ENCODE peak calls at places on chromosomes 12 and 14, in five cellular contexts. One of them, this sample, is unnamed.

GRCh38 chr12:50723870-50724269 is 40.0 kb upstream of the ATF1 start:
- DNase-seq in natural killer cell: no peak
- DNase-seq in fibroblast of mammary gland: no peak
- DNase-seq in GM10248: no peak
- DNase-seq in mesothelial cell of epicardium: no peak
- DNase-seq in this sample: no peak

GRCh38 chr12:111367661-111368221 is 1.2 kb downstream of the PHETA1 start:
- DNase-seq in fibroblast of mammary gland: peak; percentile 27
- DNase-seq in GM10248: no peak
- DNase-seq in mesothelial cell of epicardium: no peak
- DNase-seq in natural killer cell: no peak
- DNase-seq in this sample: no peak

GRCh38 chr12:55372521-55372920 is 9.7 kb downstream of the OR6C75 start:
- DNase-seq in natural killer cell: no peak
- DNase-seq in GM10248: no peak
- DNase-seq in fibroblast of mammary gland: no peak
- DNase-seq in mesothelial cell of epicardium: no peak
- DNase-seq in this sample: no peak

GRCh38 chr12:41663487-41664258 is 475.6 kb downstream of the PDZRN4 start:
- DNase-seq in GM10248: no peak
- DNase-seq in mesothelial cell of epicardium: no peak
- DNase-seq in natural killer cell: no peak
- DNase-seq in fibroblast of mammary gland: peak; percentile 19
- DNase-seq in this sample: no peak

GRCh38 chr14:23025181-23025788 is 9.4 kb downstream of the PSMB5 start:
- DNase-seq in GM10248: no peak
- DNase-seq in fibroblast of mammary gland: no peak
- DNase-seq in mesothelial cell of epicardium: no peak
- DNase-seq in natural killer cell: no peak
- DNase-seq in this sample: no peak

GRCh38 chr14:23071975-23072539 is 14.7 kb upstream of the CDH24 start:
- DNase-seq in natural killer cell: no peak
- DNase-seq in GM10248: no peak
- DNase-seq in mesothelial cell of epicardium: no peak
- DNase-seq in fibroblast of mammary gland: no peak
- DNase-seq in this sample: no peak

GRCh38 chr12:14885718-14886201 is at the start of gene MGP:
- DNase-seq in fibroblast of mammary gland: peak; percentile 75
- DNase-seq in natural killer cell: no peak
- DNase-seq in GM10248: no peak
- DNase-seq in mesothelial cell of epicardium: no peak
- DNase-seq in this sample: no peak

GRCh38 chr12:44835641-44836379 is 40.3 kb downstream of the NELL2 start:
- DNase-seq in mesothelial cell of epicardium: no peak
- DNase-seq in fibroblast of mammary gland: peak; percentile 3
- DNase-seq in GM10248: no peak
- DNase-seq in natural killer cell: no peak
- DNase-seq in this sample: no peak

GRCh38 chr14:24673534-24674203 is 39.7 kb upstream of the GZMB start:
- DNase-seq in GM10248: peak; percentile 17
- DNase-seq in mesothelial cell of epicardium: no peak
- DNase-seq in natural killer cell: peak; percentile 52
- DNase-seq in fibroblast of mammary gland: no peak
- DNase-seq in this sample: no peak

GRCh38 chr12:61452076-61452475 is 808.1 kb upstream of the USP15 start:
- DNase-seq in fibroblast of mammary gland: no peak
- DNase-seq in mesothelial cell of epicardium: no peak
- DNase-seq in GM10248: no peak
- DNase-seq in natural killer cell: no peak
- DNase-seq in this sample: no peak

GRCh38 chr12:68069276-68069675 is 80.0 kb downstream of the IFNG-AS1 start:
- DNase-seq in mesothelial cell of epicardium: no peak
- DNase-seq in natural killer cell: no peak
- DNase-seq in fibroblast of mammary gland: no peak
- DNase-seq in GM10248: no peak
- DNase-seq in this sample: no peak

GRCh38 chr12:68065163-68065562 is 75.9 kb downstream of the IFNG-AS1 start:
- DNase-seq in natural killer cell: no peak
- DNase-seq in mesothelial cell of epicardium: no peak
- DNase-seq in fibroblast of mammary gland: no peak
- DNase-seq in GM10248: no peak
- DNase-seq in this sample: no peak

GRCh38 chr12:68065687-68066086 is 76.4 kb downstream of the IFNG-AS1 start:
- DNase-seq in GM10248: no peak
- DNase-seq in mesothelial cell of epicardium: no peak
- DNase-seq in fibroblast of mammary gland: no peak
- DNase-seq in natural killer cell: no peak
- DNase-seq in this sample: no peak

GRCh38 chr12:68070957-68071356 is 81.7 kb downstream of the IFNG-AS1 start:
- DNase-seq in fibroblast of mammary gland: no peak
- DNase-seq in mesothelial cell of epicardium: no peak
- DNase-seq in GM10248: no peak
- DNase-seq in natural killer cell: no peak
- DNase-seq in this sample: no peak

DNA sequence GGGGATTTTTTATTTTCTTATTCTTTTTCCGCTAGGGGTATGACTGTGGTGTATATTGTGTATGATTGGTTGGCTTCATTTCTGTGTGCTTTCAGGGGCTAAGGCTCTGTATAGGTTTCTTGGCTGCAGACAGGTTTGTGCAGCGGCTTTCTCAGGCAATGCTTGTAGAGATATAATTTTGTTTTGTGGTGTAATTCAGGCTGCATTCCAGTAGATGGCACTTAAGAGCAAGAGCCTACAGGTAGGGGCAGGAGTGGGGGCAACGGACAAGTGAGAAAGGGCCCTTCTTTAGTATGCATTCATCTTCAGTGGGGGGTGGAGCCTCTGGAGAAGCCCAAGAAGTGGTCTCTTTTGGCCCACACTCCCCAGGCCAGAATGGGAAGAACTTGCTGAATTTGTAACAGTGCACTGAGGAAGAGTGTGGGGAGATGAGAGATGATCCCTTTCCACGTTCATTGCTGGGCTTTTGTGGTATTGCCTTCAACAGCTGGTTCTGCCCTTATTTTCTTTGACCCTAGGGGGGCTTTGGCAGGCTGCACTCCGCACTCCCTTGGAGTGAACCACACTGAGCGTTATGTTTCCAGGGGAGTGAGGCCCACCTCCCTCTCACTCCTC is 78.6 kb downstream of the IFNG-AS1 start:
- DNase-seq in natural killer cell: no peak
- DNase-seq in mesothelial cell of epicardium: no peak
- DNase-seq in GM10248: no peak
- DNase-seq in fibroblast of mammary gland: peak; percentile 0
- DNase-seq in this sample: no peak
- TF ChIP-seq CTCF in natural killer cell: no peak
- TF ChIP-seq CTCF in mesothelial cell of epicardium: no peak
- TF ChIP-seq CTCF in GM10248: peak; percentile 9
- TF ChIP-seq CTCF in fibroblast of mammary gland: peak; percentile 52
- TF ChIP-seq CTCF in this sample: peak; percentile 52

DNA sequence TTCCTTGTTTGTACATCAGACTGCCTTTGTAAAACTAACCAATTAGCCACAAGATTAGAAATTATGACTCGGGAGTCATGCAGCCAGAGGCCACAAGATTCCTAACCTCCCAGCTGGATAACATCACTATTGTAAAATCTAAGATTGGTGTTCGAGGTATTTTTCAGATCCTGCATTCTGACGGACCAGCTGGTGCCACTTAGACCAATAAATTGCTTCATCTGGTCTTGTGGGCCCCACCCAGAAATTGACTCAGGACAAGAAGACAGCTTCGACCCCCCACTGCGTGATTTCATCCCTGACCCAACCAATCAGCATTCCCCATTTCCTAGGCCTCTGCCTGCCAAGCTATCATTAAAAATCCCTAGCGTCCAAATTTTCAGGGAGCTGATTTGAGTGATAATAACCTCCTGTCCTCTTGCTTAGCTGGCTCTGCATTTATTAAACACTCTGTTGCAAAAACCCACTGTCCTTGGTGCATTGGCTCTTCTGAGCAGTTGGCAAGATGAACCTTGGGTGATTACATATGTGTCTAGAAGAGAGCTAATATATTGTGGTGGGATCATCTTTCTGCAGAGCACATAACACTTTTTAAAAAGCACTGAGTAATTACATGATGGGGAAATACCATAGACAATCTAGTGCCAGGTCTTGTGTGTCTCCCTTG is 97.5 kb downstream of the CAND1 start:
- DNase-seq in natural killer cell: no peak
- DNase-seq in GM10248: no peak
- DNase-seq in fibroblast of mammary gland: peak; percentile 91
- DNase-seq in mesothelial cell of epicardium: no peak
- DNase-seq in this sample: no peak
- TF ChIP-seq CTCF in natural killer cell: no peak
- TF ChIP-seq CTCF in GM10248: no peak
- TF ChIP-seq CTCF in fibroblast of mammary gland: no peak
- TF ChIP-seq CTCF in mesothelial cell of epicardium: no peak
- TF ChIP-seq CTCF in this sample: no peak

DNA sequence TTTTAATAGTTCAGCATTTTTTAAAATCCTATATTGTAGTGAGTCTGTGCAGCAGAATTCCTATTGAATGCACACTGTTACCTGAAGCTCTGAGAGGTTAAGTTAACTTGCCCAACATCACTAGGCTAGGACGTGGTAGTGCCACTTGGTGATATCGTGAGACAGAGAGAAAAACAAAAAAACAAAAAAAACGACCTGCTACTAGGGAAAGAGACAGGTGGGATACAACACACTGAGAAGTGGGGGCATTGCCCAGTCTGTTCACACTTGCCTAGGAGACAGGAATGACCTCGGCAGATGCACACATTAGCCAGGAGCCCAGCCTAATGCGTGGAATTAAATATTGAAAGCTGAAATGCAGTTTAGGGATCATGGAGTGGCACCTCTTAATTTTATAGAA is 129.7 kb upstream of the CCND2 start:
- DNase-seq in fibroblast of mammary gland: no peak
- DNase-seq in natural killer cell: no peak
- DNase-seq in GM10248: no peak
- DNase-seq in mesothelial cell of epicardium: no peak
- DNase-seq in this sample: no peak
- TF ChIP-seq CTCF in fibroblast of mammary gland: no peak
- TF ChIP-seq CTCF in natural killer cell: no peak
- TF ChIP-seq CTCF in GM10248: no peak
- TF ChIP-seq CTCF in mesothelial cell of epicardium: no peak
- TF ChIP-seq CTCF in this sample: no peak

GRCh38 chr12:116697305-116698130 is 40.4 kb downstream of the SPRING1 start:
- DNase-seq in fibroblast of mammary gland: peak; percentile 30
- DNase-seq in mesothelial cell of epicardium: no peak
- DNase-seq in natural killer cell: no peak
- DNase-seq in GM10248: peak; percentile 57
- DNase-seq in this sample: peak; percentile 60
- TF ChIP-seq CTCF in fibroblast of mammary gland: peak; percentile 36
- TF ChIP-seq CTCF in mesothelial cell of epicardium: no peak
- TF ChIP-seq CTCF in natural killer cell: no peak
- TF ChIP-seq CTCF in GM10248: peak; percentile 55
- TF ChIP-seq CTCF in this sample: peak; percentile 58

GRCh38 chr12:57817261-57817989 is 1.1 kb downstream of the AVIL start:
- DNase-seq in natural killer cell: no peak
- DNase-seq in mesothelial cell of epicardium: no peak
- DNase-seq in GM10248: no peak
- DNase-seq in fibroblast of mammary gland: no peak
- DNase-seq in this sample: no peak

GRCh38 chr12:57816001-57816854 is 2.3 kb downstream of the AVIL start:
- DNase-seq in natural killer cell: no peak
- DNase-seq in mesothelial cell of epicardium: no peak
- DNase-seq in fibroblast of mammary gland: no peak
- DNase-seq in GM10248: no peak
- DNase-seq in this sample: no peak

GRCh38 chr12:57813971-57814771 is 4.4 kb downstream of the AVIL start:
- DNase-seq in natural killer cell: no peak
- DNase-seq in mesothelial cell of epicardium: no peak
- DNase-seq in GM10248: no peak
- DNase-seq in fibroblast of mammary gland: peak; percentile 71
- DNase-seq in this sample: no peak

GRCh38 chr12:57816855-57817151 is 1.7 kb downstream of the AVIL start:
- DNase-seq in mesothelial cell of epicardium: no peak
- DNase-seq in fibroblast of mammary gland: peak; percentile 77
- DNase-seq in natural killer cell: no peak
- DNase-seq in GM10248: no peak
- DNase-seq in this sample: no peak

GRCh38 chr12:57815177-57816000 is 3.1 kb downstream of the AVIL start:
- DNase-seq in mesothelial cell of epicardium: no peak
- DNase-seq in fibroblast of mammary gland: no peak
- DNase-seq in GM10248: no peak
- DNase-seq in natural killer cell: no peak
- DNase-seq in this sample: no peak
- TF ChIP-seq CTCF in mesothelial cell of epicardium: no peak
- TF ChIP-seq CTCF in fibroblast of mammary gland: peak; percentile 12
- TF ChIP-seq CTCF in GM10248: no peak
- TF ChIP-seq CTCF in natural killer cell: no peak
- TF ChIP-seq CTCF in this sample: no peak

GRCh38 chr14:50599700-50600444 is 39.9 kb downstream of the ATL1 start:
- DNase-seq in mesothelial cell of epicardium: no peak
- DNase-seq in natural killer cell: no peak
- DNase-seq in GM10248: peak; percentile 17
- DNase-seq in fibroblast of mammary gland: peak; percentile 70
- DNase-seq in this sample: no peak

GRCh38 chr14:50601405-50601804 is 41.5 kb downstream of the ATL1 start:
- DNase-seq in mesothelial cell of epicardium: no peak
- DNase-seq in natural killer cell: no peak
- DNase-seq in fibroblast of mammary gland: peak; percentile 8
- DNase-seq in GM10248: no peak
- DNase-seq in this sample: no peak

GRCh38 chr14:50598765-50599164 is 38.8 kb downstream of the ATL1 start:
- DNase-seq in mesothelial cell of epicardium: no peak
- DNase-seq in fibroblast of mammary gland: no peak
- DNase-seq in GM10248: no peak
- DNase-seq in natural killer cell: no peak
- DNase-seq in this sample: no peak

GRCh38 chr14:50602035-50602434 is 42.1 kb downstream of the ATL1 start:
- DNase-seq in mesothelial cell of epicardium: no peak
- DNase-seq in fibroblast of mammary gland: no peak
- DNase-seq in GM10248: no peak
- DNase-seq in natural killer cell: no peak
- DNase-seq in this sample: no peak

GRCh38 chr14:50600849-50601248 is 40.9 kb downstream of the ATL1 start:
- DNase-seq in natural killer cell: no peak
- DNase-seq in GM10248: no peak
- DNase-seq in mesothelial cell of epicardium: no peak
- DNase-seq in fibroblast of mammary gland: peak; percentile 43
- DNase-seq in this sample: no peak
- TF ChIP-seq CTCF in natural killer cell: no peak
- TF ChIP-seq CTCF in GM10248: no peak
- TF ChIP-seq CTCF in mesothelial cell of epicardium: no peak
- TF ChIP-seq CTCF in fibroblast of mammary gland: no peak
- TF ChIP-seq CTCF in this sample: no peak

DNA sequence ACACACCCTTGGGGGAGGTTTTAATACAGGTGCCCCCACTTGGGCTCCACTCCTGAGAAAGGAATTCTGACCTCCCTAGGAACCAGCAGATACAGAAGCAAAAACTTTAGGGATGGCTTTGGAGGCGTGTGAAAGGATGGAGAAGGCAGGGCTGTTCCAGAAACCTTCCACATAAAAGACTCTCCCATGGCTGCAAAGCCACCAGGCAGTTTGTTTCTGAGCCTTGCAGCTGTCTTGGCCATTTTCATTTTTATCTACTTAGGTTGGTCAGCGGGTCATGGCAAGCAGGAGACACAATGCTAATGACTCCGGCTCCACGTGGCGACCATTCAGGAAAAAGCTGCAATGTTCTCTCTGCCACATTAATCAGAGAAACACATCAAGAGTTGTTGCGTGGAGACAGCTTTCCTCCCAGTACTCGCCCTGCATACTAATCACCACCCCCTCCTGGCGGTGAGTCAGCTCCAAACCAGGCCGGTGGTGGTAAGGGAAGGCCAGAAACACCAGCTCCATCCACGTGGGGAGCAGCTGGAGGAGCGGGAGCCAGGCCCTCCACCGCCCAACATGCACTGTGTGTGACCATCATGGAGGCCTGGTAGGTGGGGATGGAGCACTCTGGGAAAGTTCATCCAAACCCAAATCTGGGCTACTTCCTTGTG is 30.9 kb upstream of the IRF2BPL start:
- DNase-seq in mesothelial cell of epicardium: no peak
- DNase-seq in natural killer cell: no peak
- DNase-seq in GM10248: no peak
- DNase-seq in fibroblast of mammary gland: peak; percentile 97
- DNase-seq in this sample: no peak
- TF ChIP-seq CTCF in mesothelial cell of epicardium: no peak
- TF ChIP-seq CTCF in natural killer cell: no peak
- TF ChIP-seq CTCF in GM10248: peak; percentile 13
- TF ChIP-seq CTCF in fibroblast of mammary gland: peak; percentile 34
- TF ChIP-seq CTCF in this sample: peak; percentile 69

This sample was measured in type B pancreatic cell.